ENCODE peak calls at places on chromosomes 16 and 17, in four cellular contexts. A is GM12878, T is SK-N-SH, M is HepG2. S is an unnamed sample.

GRCh38 chr17:49101054-49101534 is 31.5 kb upstream of the B4GALNT2 start:
- DNase-seq in T (no peak), A (no peak), M (no peak), S (no peak)

GRCh38 chr17:44557653-44558285 is 485 bp downstream of the FZD2 start:
- DNase-seq in T (peak), A (no peak), M (no peak), S (peak)

GRCh38 chr16:21952040-21952792 is 945 bp upstream of the UQCRC2 start:
- DNase-seq in A (peak), T (peak), M (peak), S (no peak)

GRCh38 chr17:33642002-33642401 is 348.9 kb upstream of the ASIC2 start:
- DNase-seq in M (no peak), T (peak), A (no peak), S (no peak)

GRCh38 chr16:63289834-63290460 is 1253.7 kb upstream of the CDH8 start:
- DNase-seq in A (no peak), M (peak), T (peak), S (peak)

GRCh38 chr17:76273435-76273921 is 8.3 kb downstream of the UBALD2 start:
- DNase-seq in A (no peak), M (no peak), T (peak), S (no peak)

GRCh38 chr17:76783146-76783545 is 45.2 kb downstream of the MFSD11 start:
- DNase-seq in T (no peak), A (peak), M (no peak), S (no peak)

GRCh38 chr17:78022425-78022824 is 63.9 kb downstream of the TNRC6C start:
- DNase-seq in T (no peak), A (no peak), M (no peak), S (no peak)

GRCh38 chr17:38628441-38628840 is 22.7 kb upstream of the SRCIN1 start:
- DNase-seq in A (no peak), M (peak), T (peak), S (no peak)

GRCh38 chr17:2085648-2085949 is 30.7 kb downstream of the HIC1 start:
- DNase-seq in A (no peak), M (no peak), T (no peak), S (no peak)

GRCh38 chr17:12768267-12768666 is 21.0 kb upstream of the ARHGAP44 start:
- DNase-seq in T (no peak), A (no peak), M (no peak), S (no peak)

GRCh38 chr17:12769981-12770380 is 19.3 kb upstream of the ARHGAP44 start:
- DNase-seq in M (no peak), T (no peak), A (no peak), S (no peak)

GRCh38 chr17:12773153-12773552 is 16.1 kb upstream of the ARHGAP44 start:
- DNase-seq in M (no peak), A (no peak), T (no peak), S (no peak)
- TF ChIP-seq TCF12 in M (no peak), A (no peak), T (no peak), S (no peak)

DNA sequence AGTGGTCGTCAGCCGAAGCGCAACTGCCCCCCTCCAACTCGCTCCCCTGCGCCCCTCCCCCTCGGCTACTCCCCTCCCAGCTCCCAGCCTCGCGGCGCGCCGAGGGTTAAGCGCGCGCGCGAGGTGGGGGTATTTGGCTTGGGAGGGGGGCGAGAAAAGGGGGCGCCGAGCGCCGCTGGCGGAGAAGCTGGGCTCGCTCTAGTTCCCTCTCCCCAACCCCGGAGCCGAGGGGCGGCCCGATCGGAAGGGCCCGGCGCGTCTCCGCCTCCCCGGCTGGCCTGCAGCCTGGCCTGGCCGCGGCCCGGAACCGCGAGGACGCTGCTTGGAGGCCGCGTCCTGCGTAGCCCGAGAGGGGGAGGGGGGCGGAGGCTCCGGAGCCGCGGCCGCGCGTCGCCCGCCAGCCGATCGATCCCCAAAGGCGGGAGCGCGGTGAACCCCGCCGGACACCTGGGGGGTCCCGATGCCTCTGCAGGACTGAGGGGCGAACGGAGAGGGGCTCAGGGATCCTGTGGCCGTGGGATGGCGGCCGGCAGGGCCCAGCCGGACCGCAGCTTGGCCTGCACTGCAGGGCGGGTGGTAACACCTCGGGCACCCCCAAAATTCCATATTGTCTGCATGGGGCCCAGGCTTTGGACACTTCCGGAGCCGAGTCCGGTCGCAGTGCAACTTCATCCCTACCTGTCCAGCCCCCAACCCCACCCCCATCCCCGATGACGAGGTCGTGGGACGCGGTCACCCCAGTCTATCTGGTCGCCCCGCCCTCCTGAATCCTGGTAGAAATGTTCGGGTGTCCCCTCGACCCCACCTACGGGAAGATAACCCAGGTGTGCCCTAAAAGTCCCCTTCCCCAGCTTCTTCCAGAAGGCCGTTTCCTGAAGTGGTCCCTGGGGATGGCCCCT is 4.9 kb upstream of the CBX4 start:
- DNase-seq in T (peak), A (no peak), M (no peak), S (peak)
- TF ChIP-seq POLR2AphosphoS5 in T (no peak), A (no peak), M (peak), S (no peak)

GRCh38 chr17:66549731-66550207 is 247.4 kb downstream of the PRKCA start:
- DNase-seq in A (no peak), T (no peak), M (no peak), S (no peak)
- TF ChIP-seq TCF12 in A (no peak), T (no peak), M (no peak), S (no peak)

GRCh38 chr17:8206536-8206935 is 3.8 kb downstream of the AURKB start:
- DNase-seq in T (no peak), M (no peak), A (no peak), S (no peak)

GRCh38 chr17:8210761-8211458 is 535 bp upstream of the AURKB start:
- DNase-seq in M (peak), A (no peak), T (no peak), S (no peak)

GRCh38 chr17:8209909-8210760 is at the start of gene AURKB:
- DNase-seq in M (peak), T (peak), A (peak), S (peak)

DNA sequence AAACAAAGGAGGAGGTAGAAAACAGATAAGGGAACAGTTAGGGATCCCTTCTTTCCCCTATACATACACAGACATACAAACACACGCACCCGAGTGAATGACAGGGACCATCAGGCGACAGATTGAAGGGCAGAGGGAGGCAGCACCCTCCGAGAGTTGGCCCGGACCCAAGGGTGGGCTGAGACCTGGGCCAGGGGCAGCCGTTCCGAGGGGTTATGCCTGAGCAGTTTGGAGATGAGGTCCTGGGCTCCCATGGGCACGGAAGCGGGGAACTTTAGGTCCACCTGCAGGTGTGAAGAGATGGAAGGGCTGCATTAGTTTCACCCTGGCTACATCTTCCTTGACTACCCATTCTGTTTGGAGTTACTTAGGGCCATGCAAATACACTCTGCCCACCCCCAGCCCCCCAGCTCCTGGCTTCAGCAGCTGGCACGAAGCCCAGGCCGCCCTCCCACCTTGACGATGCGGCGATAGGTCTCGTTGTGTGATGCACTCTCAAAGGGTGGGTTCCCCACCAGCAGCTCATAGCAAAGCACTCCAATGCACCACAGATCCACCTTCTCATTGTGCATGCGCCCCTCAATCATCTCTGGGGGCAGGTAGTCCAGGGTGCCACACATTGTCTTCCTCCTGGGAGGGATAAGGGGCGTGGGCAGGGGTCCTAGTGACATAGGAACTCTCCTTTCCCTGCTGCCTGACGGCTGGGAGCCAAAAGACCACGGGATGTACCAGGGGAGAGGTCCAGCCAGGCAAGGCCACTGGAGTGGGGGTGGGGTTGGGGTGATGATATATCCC is 5.4 kb downstream of the AURKB start:
- DNase-seq in M (no peak), A (no peak), T (no peak), S (no peak)
- TF ChIP-seq POLR2AphosphoS5 in M (peak), A (peak), T (no peak), S (peak)

S was measured in H1.